ENCODE peak calls at places on chromosomes 1 and 21, in four cellular contexts. One of them, this sample, is unnamed.

GRCh38 chr1:36728846-36729245 is 246.1 kb upstream of the CSF3R start:
- DNase-seq in psoas muscle: no peak
- DNase-seq in ascending aorta: peak; percentile 19
- DNase-seq in tibial nerve: no peak
- DNase-seq in this sample: no peak

GRCh38 chr1:30548294-30548693 is 175.1 kb downstream of the MATN1 start:
- DNase-seq in psoas muscle: no peak
- DNase-seq in ascending aorta: no peak
- DNase-seq in tibial nerve: no peak
- DNase-seq in this sample: no peak

GRCh38 chr1:110285316-110285715 is 53.9 kb upstream of the RBM15 start:
- DNase-seq in psoas muscle: no peak
- DNase-seq in ascending aorta: peak; percentile 24
- DNase-seq in tibial nerve: no peak
- DNase-seq in this sample: no peak

GRCh38 chr1:233597489-233597901 is 16.4 kb upstream of the KCNK1 start:
- DNase-seq in psoas muscle: no peak
- DNase-seq in ascending aorta: no peak
- DNase-seq in tibial nerve: no peak
- DNase-seq in this sample: no peak

GRCh38 chr1:2143814-2144500 is 50.6 kb downstream of the FAAP20 start:
- DNase-seq in psoas muscle: peak; percentile 38
- DNase-seq in ascending aorta: no peak
- DNase-seq in tibial nerve: no peak
- DNase-seq in this sample: peak; percentile 67

GRCh38 chr1:227887697-227888403 is 59.9 kb downstream of the WNT9A start:
- DNase-seq in psoas muscle: peak; percentile 77
- DNase-seq in ascending aorta: peak; percentile 70
- DNase-seq in tibial nerve: peak; percentile 55
- DNase-seq in this sample: peak; percentile 74

GRCh38 chr1:24966121-24966723 is 36.1 kb upstream of the RUNX3 start:
- DNase-seq in psoas muscle: peak; percentile 22
- DNase-seq in ascending aorta: no peak
- DNase-seq in tibial nerve: no peak
- DNase-seq in this sample: no peak

GRCh38 chr1:230067871-230068814 is 1.1 kb downstream of the GALNT2 start:
- DNase-seq in psoas muscle: peak; percentile 72
- DNase-seq in ascending aorta: peak; percentile 68
- DNase-seq in tibial nerve: no peak
- DNase-seq in this sample: no peak

DNA sequence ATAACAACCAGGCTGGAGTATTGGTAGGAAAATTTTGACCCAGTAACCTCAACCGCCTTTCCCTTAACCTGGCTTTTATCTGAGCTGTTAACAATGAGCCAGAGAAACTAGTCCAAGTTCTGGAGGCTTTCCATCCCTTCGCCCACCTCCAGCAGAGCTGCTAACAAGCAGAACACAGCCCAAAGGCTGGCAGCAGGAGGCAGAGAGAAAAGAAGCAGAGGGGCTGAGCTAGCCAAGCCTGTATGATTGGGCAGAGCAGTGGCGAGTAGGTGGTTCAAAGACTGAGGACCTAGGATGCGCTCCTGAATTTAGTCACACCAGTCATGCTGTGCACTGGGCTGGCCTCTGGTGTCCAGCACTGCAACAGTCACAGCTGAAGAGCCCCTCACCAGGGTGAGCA is 123.0 kb downstream of the TNR start:
- DNase-seq in psoas muscle: no peak
- DNase-seq in ascending aorta: no peak
- DNase-seq in tibial nerve: no peak
- DNase-seq in this sample: no peak
- H3K4me1 ChIP-seq in psoas muscle: no peaks in the 10 kb centered on the region
- H3K4me1 ChIP-seq in ascending aorta: no peaks in the 10 kb centered on the region
- H3K4me1 ChIP-seq in tibial nerve: no peaks in the 10 kb centered on the region
- H3K4me1 ChIP-seq in this sample: no peaks in the 10 kb centered on the region

GRCh38 chr1:206685256-206685748 is 597 bp downstream of the MAPKAPK2 start:
- DNase-seq in psoas muscle: peak; percentile 70
- DNase-seq in ascending aorta: no peak
- DNase-seq in tibial nerve: no peak
- DNase-seq in this sample: no peak

GRCh38 chr1:206687915-206688442 is 3.3 kb downstream of the MAPKAPK2 start:
- DNase-seq in psoas muscle: no peak
- DNase-seq in ascending aorta: no peak
- DNase-seq in tibial nerve: no peak
- DNase-seq in this sample: no peak

GRCh38 chr1:206685749-206686485 is 1.2 kb downstream of the MAPKAPK2 start:
- DNase-seq in psoas muscle: peak; percentile 84
- DNase-seq in ascending aorta: peak; percentile 84
- DNase-seq in tibial nerve: peak; percentile 47
- DNase-seq in this sample: peak; percentile 87

GRCh38 chr1:206687251-206687914 is 2.7 kb downstream of the MAPKAPK2 start:
- DNase-seq in psoas muscle: no peak
- DNase-seq in ascending aorta: no peak
- DNase-seq in tibial nerve: no peak
- DNase-seq in this sample: no peak

GRCh38 chr1:206686486-206687249 is 2.0 kb downstream of the MAPKAPK2 start:
- DNase-seq in psoas muscle: no peak
- DNase-seq in ascending aorta: no peak
- DNase-seq in tibial nerve: no peak
- DNase-seq in this sample: no peak
- H3K4me1 ChIP-seq in psoas muscle: peaks cover 60% of the 10 kb centered on the region
- H3K4me1 ChIP-seq in ascending aorta: peaks cover 46% of the 10 kb centered on the region
- H3K4me1 ChIP-seq in tibial nerve: peaks cover 65% of the 10 kb centered on the region
- H3K4me1 ChIP-seq in this sample: peaks cover 59% of the 10 kb centered on the region

GRCh38 chr1:206954616-206955342 is 8.5 kb upstream of the PIGR start:
- DNase-seq in psoas muscle: no peak
- DNase-seq in ascending aorta: no peak
- DNase-seq in tibial nerve: no peak
- DNase-seq in this sample: no peak

GRCh38 chr1:206955476-206956312 is 9.4 kb upstream of the PIGR start:
- DNase-seq in psoas muscle: no peak
- DNase-seq in ascending aorta: no peak
- DNase-seq in tibial nerve: no peak
- DNase-seq in this sample: no peak

GRCh38 chr1:206958154-206958553 is 11.9 kb upstream of the PIGR start:
- DNase-seq in psoas muscle: no peak
- DNase-seq in ascending aorta: no peak
- DNase-seq in tibial nerve: no peak
- DNase-seq in this sample: no peak

GRCh38 chr1:206957639-206958038 is 11.4 kb upstream of the PIGR start:
- DNase-seq in psoas muscle: no peak
- DNase-seq in ascending aorta: no peak
- DNase-seq in tibial nerve: no peak
- DNase-seq in this sample: no peak

GRCh38 chr1:206956313-206956597 is 10.0 kb upstream of the PIGR start:
- DNase-seq in psoas muscle: no peak
- DNase-seq in ascending aorta: no peak
- DNase-seq in tibial nerve: no peak
- DNase-seq in this sample: no peak
- H3K4me1 ChIP-seq in psoas muscle: no peaks in the 10 kb centered on the region
- H3K4me1 ChIP-seq in ascending aorta: no peaks in the 10 kb centered on the region
- H3K4me1 ChIP-seq in tibial nerve: peaks cover 8% of the 10 kb centered on the region
- H3K4me1 ChIP-seq in this sample: peaks cover 25% of the 10 kb centered on the region

GRCh38 chr1:9245661-9246060 is 11.1 kb downstream of the H6PD start:
- DNase-seq in psoas muscle: no peak
- DNase-seq in ascending aorta: no peak
- DNase-seq in tibial nerve: no peak
- DNase-seq in this sample: no peak
- H3K4me1 ChIP-seq in psoas muscle: peaks cover 97% of the 10 kb centered on the region
- H3K4me1 ChIP-seq in ascending aorta: peaks cover 41% of the 10 kb centered on the region
- H3K4me1 ChIP-seq in tibial nerve: peaks cover 72% of the 10 kb centered on the region
- H3K4me1 ChIP-seq in this sample: peaks cover 98% of the 10 kb centered on the region

DNA sequence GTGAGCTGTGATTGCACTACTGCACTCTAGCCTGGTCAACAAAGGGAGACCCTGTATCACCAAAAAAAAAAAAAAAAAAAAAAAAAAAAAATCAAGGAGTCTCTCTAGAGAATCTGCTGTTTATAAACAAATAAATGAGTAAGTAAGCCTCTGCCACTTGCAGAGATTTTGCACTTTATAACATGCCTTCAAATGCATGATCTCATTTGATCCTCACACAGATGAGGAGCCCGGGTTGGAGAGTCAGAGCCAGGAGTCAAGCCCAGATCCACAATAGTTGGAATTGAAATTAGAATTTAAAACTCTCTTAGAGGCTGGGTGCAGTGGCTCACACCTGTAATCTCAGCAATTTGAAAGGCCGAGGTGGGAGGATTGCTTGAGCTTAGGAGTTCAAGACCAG is 4.0 kb downstream of the PRELP start:
- DNase-seq in psoas muscle: no peak
- DNase-seq in ascending aorta: no peak
- DNase-seq in tibial nerve: no peak
- DNase-seq in this sample: no peak
- H3K4me1 ChIP-seq in psoas muscle: no peaks in the 10 kb centered on the region
- H3K4me1 ChIP-seq in ascending aorta: peaks cover 45% of the 10 kb centered on the region
- H3K4me1 ChIP-seq in tibial nerve: peaks cover 61% of the 10 kb centered on the region
- H3K4me1 ChIP-seq in this sample: peaks cover 39% of the 10 kb centered on the region

DNA sequence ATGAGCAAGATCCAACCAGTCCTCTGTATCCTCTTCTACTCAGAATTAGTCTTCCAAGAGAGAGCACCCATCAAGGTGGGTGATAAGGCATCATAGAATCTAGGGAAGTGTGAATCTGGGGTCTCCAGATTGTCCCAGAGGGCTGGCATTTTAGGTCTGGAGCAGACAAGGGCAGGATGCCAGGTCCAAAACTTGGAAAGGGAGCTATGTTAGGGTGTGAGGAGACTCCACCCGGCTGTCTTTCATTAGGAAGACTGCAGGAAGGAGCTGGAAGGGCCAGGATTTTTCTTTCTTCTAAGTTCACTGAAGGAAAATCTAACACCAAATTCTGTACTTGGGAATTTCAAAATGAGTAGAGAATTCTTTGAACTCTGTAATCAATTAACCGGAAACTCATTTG is 86.1 kb upstream of the BMP8A start:
- DNase-seq in psoas muscle: no peak
- DNase-seq in ascending aorta: no peak
- DNase-seq in tibial nerve: no peak
- DNase-seq in this sample: no peak
- H3K4me1 ChIP-seq in psoas muscle: peaks cover 33% of the 10 kb centered on the region
- H3K4me1 ChIP-seq in ascending aorta: peaks cover 36% of the 10 kb centered on the region
- H3K4me1 ChIP-seq in tibial nerve: peaks cover 43% of the 10 kb centered on the region
- H3K4me1 ChIP-seq in this sample: peaks cover 52% of the 10 kb centered on the region

DNA sequence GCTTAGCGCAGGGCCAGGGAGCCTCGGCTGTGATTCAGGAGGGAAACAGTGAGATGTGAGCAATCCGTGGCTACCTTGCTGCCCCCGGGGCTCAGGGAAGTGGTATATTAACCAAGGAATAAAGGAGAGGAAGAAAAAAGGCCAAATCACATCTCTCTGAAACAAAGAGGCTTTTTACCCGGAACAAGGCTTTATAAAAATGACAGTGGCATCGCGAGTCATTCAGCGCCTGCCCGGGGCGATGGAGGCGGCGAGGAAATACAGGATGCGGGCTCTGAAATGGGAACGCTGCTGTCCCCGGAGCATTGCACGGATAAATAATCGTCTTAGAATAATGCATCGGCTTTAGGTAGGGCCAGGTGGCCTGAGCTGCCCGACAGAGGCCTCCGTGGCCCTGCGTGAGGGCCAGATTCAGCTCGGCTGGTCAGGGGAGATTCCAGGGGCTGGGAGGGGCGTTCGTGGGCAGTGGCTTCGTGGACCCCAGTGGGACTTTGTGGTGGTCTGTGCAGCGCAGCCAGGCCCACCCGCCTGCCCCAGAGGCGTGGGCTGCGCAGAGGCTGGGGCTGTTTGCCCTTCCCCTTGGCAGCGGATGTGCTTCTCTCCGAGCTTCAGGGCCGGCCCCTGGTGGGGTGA is 104.2 kb downstream of the PRDM16 start:
- DNase-seq in psoas muscle: no peak
- DNase-seq in ascending aorta: no peak
- DNase-seq in tibial nerve: no peak
- DNase-seq in this sample: no peak
- H3K4me1 ChIP-seq in psoas muscle: peaks cover 27% of the 10 kb centered on the region
- H3K4me1 ChIP-seq in ascending aorta: peaks cover 75% of the 10 kb centered on the region
- H3K4me1 ChIP-seq in tibial nerve: peaks cover 76% of the 10 kb centered on the region
- H3K4me1 ChIP-seq in this sample: peaks cover 37% of the 10 kb centered on the region

DNA sequence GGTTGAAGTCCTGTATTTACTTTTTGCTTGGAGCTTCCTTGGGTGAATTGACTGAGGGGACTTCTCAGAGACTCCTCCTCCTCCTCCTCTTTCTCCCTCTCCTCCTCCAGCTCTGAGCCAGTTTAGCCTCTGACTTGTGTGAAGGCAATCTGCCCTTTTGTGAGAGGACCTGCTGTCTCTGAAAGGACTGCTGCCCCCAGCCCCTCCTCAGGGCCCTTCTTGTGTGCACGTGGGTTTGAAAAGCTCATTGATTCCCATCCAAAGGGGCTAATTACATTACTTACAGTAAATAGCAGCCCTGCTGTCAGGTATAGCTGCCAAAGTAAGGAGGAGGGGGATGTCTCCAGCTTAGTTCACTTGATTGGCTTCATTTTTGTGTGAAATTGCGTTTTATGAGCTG is 2.0 kb upstream of the LHX9 start:
- DNase-seq in psoas muscle: no peak
- DNase-seq in ascending aorta: no peak
- DNase-seq in tibial nerve: no peak
- DNase-seq in this sample: no peak
- H3K4me1 ChIP-seq in psoas muscle: peaks cover 59% of the 10 kb centered on the region
- H3K4me1 ChIP-seq in ascending aorta: peaks cover 25% of the 10 kb centered on the region
- H3K4me1 ChIP-seq in tibial nerve: peaks cover 95% of the 10 kb centered on the region
- H3K4me1 ChIP-seq in this sample: peaks cover 84% of the 10 kb centered on the region

GRCh38 chr21:44751186-44751798 is 39.9 kb upstream of the TSPEAR start:
- DNase-seq in psoas muscle: peak; percentile 26
- DNase-seq in ascending aorta: no peak
- DNase-seq in tibial nerve: no peak
- DNase-seq in this sample: peak; percentile 49
- H3K4me1 ChIP-seq in psoas muscle: no peaks in the 10 kb centered on the region
- H3K4me1 ChIP-seq in ascending aorta: no peaks in the 10 kb centered on the region
- H3K4me1 ChIP-seq in tibial nerve: no peaks in the 10 kb centered on the region
- H3K4me1 ChIP-seq in this sample: peaks cover 27% of the 10 kb centered on the region

GRCh38 chr1:200724064-200724463 is 14.6 kb upstream of the CAMSAP2 start:
- DNase-seq in psoas muscle: no peak
- DNase-seq in ascending aorta: no peak
- DNase-seq in tibial nerve: no peak
- DNase-seq in this sample: no peak
- H3K4me1 ChIP-seq in psoas muscle: no peaks in the 10 kb centered on the region
- H3K4me1 ChIP-seq in ascending aorta: no peaks in the 10 kb centered on the region
- H3K4me1 ChIP-seq in tibial nerve: peaks cover 12% of the 10 kb centered on the region
- H3K4me1 ChIP-seq in this sample: no peaks in the 10 kb centered on the region

This sample was measured in suprapubic skin.